ENCODE peak calls at places on chromosome 19, in four cellular contexts. D, Q, J and U are unnamed samples.

GRCh38 chr19:47699360-47699917 is 13.8 kb upstream of the EHD2 start:
- DNase-seq in D (peak; percentile 78), Q (peak; percentile 37), J (peak; percentile 33), U (peak; percentile 68)

GRCh38 chr19:44823373-44823698 is 14.4 kb downstream of the BCAM start:
- DNase-seq in D (no peak), Q (no peak), J (no peak), U (no peak)

GRCh38 chr19:2087621-2088100 is 8.5 kb downstream of the MOB3A start:
- DNase-seq in D (no peak), Q (no peak), J (no peak), U (peak; percentile 86)

GRCh38 chr19:11265785-11266236 is 3.5 kb upstream of the DOCK6 start:
- DNase-seq in D (peak; percentile 91), Q (no peak), J (peak; percentile 21), U (no peak)

GRCh38 chr19:2385053-2385721 is 25.1 kb downstream of the TMPRSS9 start:
- DNase-seq in D (peak; percentile 46), Q (no peak), J (peak; percentile 31), U (no peak)

GRCh38 chr19:51137812-51138425 is 4.2 kb upstream of the SIGLEC7 start:
- DNase-seq in D (no peak), Q (no peak), J (no peak), U (no peak)

GRCh38 chr19:54158812-54159351 is 639 bp downstream of the LENG1 start:
- DNase-seq in D (no peak), Q (no peak), J (no peak), U (peak; percentile 58)

GRCh38 chr19:37953125-37953524 is 46.1 kb downstream of the SIPA1L3 start:
- DNase-seq in D (no peak), Q (no peak), J (no peak), U (no peak)

GRCh38 chr19:44741841-44742352 is 6.6 kb upstream of the BCL3 start:
- DNase-seq in D (peak; percentile 99), Q (no peak), J (peak; percentile 61), U (no peak)

GRCh38 chr19:8081569-8082550 is 29.3 kb downstream of the CCL25 start:
- DNase-seq in D (no peak), Q (no peak), J (no peak), U (no peak)

GRCh38 chr19:7522072-7522922 is at the start of gene MCOLN1:
- DNase-seq in D (peak; percentile 97), Q (peak; percentile 99), J (peak; percentile 97), U (peak; percentile 99)

GRCh38 chr19:31781542-31781941 is 432.3 kb upstream of the TSHZ3 start:
- DNase-seq in D (no peak), Q (no peak), J (no peak), U (no peak)

GRCh38 chr19:17572640-17573039 is 17.2 kb downstream of the COLGALT1 start:
- DNase-seq in D (no peak), Q (no peak), J (no peak), U (no peak)

GRCh38 chr19:42576241-42576640 is 18.5 kb downstream of the CEACAM8 start:
- DNase-seq in D (no peak), Q (no peak), J (no peak), U (no peak)

GRCh38 chr19:13980340-13980739 is 25.8 kb downstream of the RFX1 start:
- DNase-seq in D (no peak), Q (no peak), J (no peak), U (no peak)

GRCh38 chr19:50266041-50266440 is 62.6 kb downstream of the MYH14 start:
- DNase-seq in D (no peak), Q (no peak), J (no peak), U (no peak)

GRCh38 chr19:34135033-34135370 is 37.3 kb upstream of the LSM14A start:
- DNase-seq in D (no peak), Q (no peak), J (no peak), U (no peak)

GRCh38 chr19:46828484-46828883 is 22.2 kb downstream of the AP2S1 start:
- DNase-seq in D (no peak), Q (no peak), J (no peak), U (no peak)

GRCh38 chr19:12783849-12784393 is 7.4 kb upstream of the JUNB start:
- DNase-seq in D (peak; percentile 78), Q (no peak), J (no peak), U (peak; percentile 35)

GRCh38 chr19:4831351-4832340 is at the start of gene TICAM1:
- DNase-seq in D (peak; percentile 60), Q (peak; percentile 52), J (no peak), U (peak; percentile 86)

GRCh38 chr19:8209111-8209964 is at the start of gene CERS4:
- DNase-seq in D (peak; percentile 68), Q (peak; percentile 52), J (peak; percentile 70), U (peak; percentile 81)

GRCh38 chr19:2624537-2625091 is 77.9 kb downstream of the GNG7 start:
- DNase-seq in D (no peak), Q (no peak), J (no peak), U (peak; percentile 70)